ENCODE peak calls at places on chromosomes 5 and 9, in nine cellular contexts. Z is mesendoderm; V is lower lobe of right lung; D is ovary; G is lower leg skin; J is CD4-positive, alpha-beta memory T cell; T is CD8-positive, alpha-beta T cell; Q is H7; I is body of pancreas. W is an unnamed sample.

GRCh38 chr9:127142291-127142690 is 19.9 kb upstream of the ANGPTL2 start:
- DNase-seq in Z (no peak), V (no peak), D (peak; percentile 2), G (peak; percentile 57), J (no peak), T (no peak), Q (no peak), I (no peak), W (no peak)

GRCh38 chr5:56264417-56265025 is 31.4 kb upstream of the ANKRD55 start:
- DNase-seq in Z (peak; percentile 94), V (no peak), D (no peak), G (no peak), J (peak; percentile 16), T (no peak), Q (peak; percentile 74), I (peak; percentile 51), W (no peak)

GRCh38 chr5:93600409-93601052 is 17.5 kb downstream of the NR2F1 start:
- DNase-seq in Z (no peak), V (no peak), D (no peak), G (no peak), J (no peak), T (no peak), Q (no peak), I (no peak), W (no peak)

GRCh38 chr5:116035123-116035522 is 2.9 kb downstream of the ARL14EPL start:
- DNase-seq in Z (no peak), V (no peak), D (no peak), G (no peak), J (no peak), T (no peak), Q (no peak), I (no peak), W (no peak)

GRCh38 chr5:36607838-36608783 is 1.7 kb downstream of the SLC1A3 start:
- DNase-seq in Z (no peak), V (no peak), D (no peak), G (no peak), J (no peak), T (no peak), Q (no peak), I (no peak), W (no peak)

GRCh38 chr9:78871452-78872331 is 574.8 kb downstream of the PSAT1 start:
- DNase-seq in Z (peak; percentile 33), V (no peak), D (no peak), G (no peak), J (no peak), T (no peak), Q (no peak), I (peak; percentile 36), W (peak; percentile 68)

GRCh38 chr5:389891-390290 is 53.1 kb upstream of the EXOC3 start:
- DNase-seq in Z (no peak), V (no peak), D (peak; percentile 1), G (peak; percentile 68), J (no peak), T (no peak), Q (no peak), I (no peak), W (no peak)

GRCh38 chr9:78132688-78133033 is 101.0 kb upstream of the GNAQ start:
- DNase-seq in Z (no peak), V (no peak), D (no peak), G (no peak), J (peak; percentile 33), T (no peak), Q (no peak), I (no peak), W (no peak)

GRCh38 chr5:126970517-126971017 is 59.8 kb downstream of the MARCHF3 start:
- DNase-seq in Z (no peak), V (no peak), D (no peak), G (no peak), J (no peak), T (no peak), Q (no peak), I (no peak), W (peak; percentile 79)

GRCh38 chr9:113481176-113481805 is 17.8 kb downstream of the RGS3 start:
- DNase-seq in Z (no peak), V (no peak), D (no peak), G (no peak), J (no peak), T (no peak), Q (no peak), I (peak; percentile 73), W (no peak)

GRCh38 chr5:91293131-91293530 is 90.0 kb downstream of the ARRDC3 start:
- DNase-seq in Z (peak; percentile 92), V (no peak), D (no peak), G (no peak), J (no peak), T (no peak), Q (peak; percentile 56), I (no peak), W (peak; percentile 46)

GRCh38 chr5:141515946-141516647 is 27.2 kb downstream of the PCDHGC5 start:
- DNase-seq in Z (no peak), V (no peak), D (no peak), G (peak; percentile 80), J (no peak), T (no peak), Q (no peak), I (no peak), W (no peak)

GRCh38 chr5:114223866-114224265 is 138.0 kb upstream of the KCNN2 start:
- DNase-seq in Z (peak; percentile 66), V (no peak), D (no peak), G (no peak), J (no peak), T (no peak), Q (peak; percentile 10), I (peak; percentile 24), W (no peak)

DNA sequence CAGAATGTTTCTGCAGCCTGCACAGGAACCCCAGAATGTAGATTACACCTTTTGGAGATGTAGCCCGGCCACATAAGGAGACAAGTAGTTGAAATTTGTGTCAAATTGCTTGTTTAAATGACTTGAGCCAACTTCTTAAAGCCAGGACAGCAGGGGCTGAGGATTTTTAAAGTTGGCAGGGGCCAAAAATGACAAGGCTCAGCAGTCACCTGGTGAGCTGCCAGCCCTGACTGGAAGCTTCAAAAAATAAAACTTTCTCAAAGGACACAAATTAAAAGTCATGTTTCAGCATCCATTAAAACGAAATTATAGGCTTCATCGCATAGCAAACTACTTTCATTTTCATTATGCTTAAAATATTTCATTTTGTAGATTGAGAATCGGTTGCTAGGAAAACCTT is 340.3 kb upstream of the WWC1 start:
- DNase-seq in Z (no peak), V (no peak), D (no peak), G (no peak), J (no peak), T (no peak), Q (no peak), I (no peak), W (no peak)
- H3K4me3 ChIP-seq in Z (no peak overlapping the region), V (no peak overlapping the region), D (no peak overlapping the region), G (no peak overlapping the region), J (no peak overlapping the region), T (no peak overlapping the region), Q (no peak overlapping the region), I (no peak overlapping the region), W (no peak overlapping the region)

DNA sequence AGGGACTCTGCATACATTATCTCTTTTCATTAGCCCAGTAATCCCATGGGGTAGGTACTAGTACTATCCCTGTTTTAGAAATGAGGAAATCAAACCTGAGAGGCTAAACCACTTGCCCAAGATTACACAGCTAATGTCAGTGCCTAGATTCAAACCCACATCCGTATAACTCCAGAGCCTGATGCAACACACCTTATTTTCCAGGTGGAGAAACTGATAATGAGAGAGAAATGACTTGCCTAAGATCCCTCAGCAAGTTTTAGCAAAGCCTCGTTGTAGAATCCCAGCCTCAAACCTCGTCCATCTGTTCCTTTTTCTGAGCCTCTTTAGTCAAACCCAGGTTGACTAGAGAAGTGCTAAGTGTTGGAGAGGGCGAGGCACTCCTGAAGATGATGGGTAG is 1.1 kb upstream of the ADAM19 start:
- DNase-seq in Z (peak; percentile 63), V (no peak), D (no peak), G (no peak), J (no peak), T (no peak), Q (no peak), I (no peak), W (no peak)
- H3K4me3 ChIP-seq in Z (no peak overlapping the region), V (no peak overlapping the region), D (no peak overlapping the region), G (no peak overlapping the region), J (no peak overlapping the region), T (no peak overlapping the region), Q (no peak overlapping the region), I (no peak overlapping the region), W (no peak overlapping the region)

DNA sequence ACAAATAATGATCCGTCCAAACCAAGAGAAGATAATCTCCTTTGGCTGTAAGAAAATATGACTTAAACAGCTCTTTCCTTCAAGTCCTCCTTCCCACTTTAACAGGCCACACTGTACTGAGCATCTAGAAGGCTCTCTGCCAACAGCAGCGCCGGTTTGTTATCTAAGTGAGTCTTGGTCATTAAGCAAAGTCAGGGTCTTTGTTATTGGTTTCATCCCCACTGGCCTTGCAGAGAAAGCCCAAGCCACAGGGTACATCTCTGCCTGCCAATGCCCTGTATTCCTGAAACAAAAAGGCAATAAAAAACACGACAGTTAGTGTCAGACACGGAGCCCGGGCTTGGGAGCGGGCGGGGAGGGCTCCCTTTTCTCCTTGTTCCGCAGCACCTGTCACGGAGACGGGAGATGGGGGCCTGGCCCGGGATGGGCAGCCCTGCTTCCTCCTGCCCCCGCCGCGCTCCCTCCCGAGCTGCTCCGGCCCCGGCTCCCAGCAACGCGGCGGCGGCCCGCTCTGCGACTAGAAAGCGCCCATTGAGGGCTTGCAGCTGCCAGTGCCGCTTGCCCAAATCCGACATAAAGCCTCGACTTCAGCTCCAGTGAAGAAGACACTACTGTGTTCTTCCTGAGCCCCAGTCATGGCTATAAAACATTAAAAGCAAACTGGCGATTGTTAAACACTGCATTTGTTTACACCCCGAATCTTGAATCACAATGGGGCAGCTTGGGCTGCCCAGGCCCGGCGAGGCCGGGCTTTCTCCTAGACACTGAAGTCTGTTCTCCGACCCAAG is 28.1 kb upstream of the PIK3R1 start:
- DNase-seq in Z (peak; percentile 58), V (no peak), D (peak; percentile 71), G (no peak), J (no peak), T (no peak), Q (peak; percentile 86), I (no peak), W (no peak)
- H3K4me3 ChIP-seq in Z (no peak overlapping the region), V (peak overlapping the region; percentile 32), D (no peak overlapping the region), G (no peak overlapping the region), J (no peak overlapping the region), T (no peak overlapping the region), Q (peak overlapping the region; percentile 13), I (no peak overlapping the region), W (peak overlapping the region; percentile 7)

GRCh38 chr9:89606049-89606481 is 1.3 kb downstream of the GADD45G start:
- DNase-seq in Z (peak; percentile 81), V (peak; percentile 91), D (peak; percentile 75), G (peak; percentile 94), J (no peak), T (no peak), Q (peak; percentile 82), I (peak; percentile 87), W (no peak)

GRCh38 chr9:89608646-89609335 is 4.0 kb downstream of the GADD45G start:
- DNase-seq in Z (no peak), V (no peak), D (no peak), G (no peak), J (no peak), T (no peak), Q (no peak), I (peak; percentile 16), W (no peak)

GRCh38 chr9:89605181-89606048 is 603 bp downstream of the GADD45G start:
- DNase-seq in Z (peak; percentile 77), V (peak; percentile 82), D (peak; percentile 60), G (peak; percentile 94), J (peak; percentile 59), T (peak; percentile 9), Q (peak; percentile 84), I (peak; percentile 68), W (no peak)

GRCh38 chr9:89604463-89605180 is at the start of gene GADD45G:
- DNase-seq in Z (peak; percentile 96), V (peak; percentile 95), D (peak; percentile 94), G (peak; percentile 97), J (peak; percentile 91), T (peak; percentile 71), Q (peak; percentile 98), I (peak; percentile 97), W (peak; percentile 45)

GRCh38 chr9:89606567-89607311 is 1.9 kb downstream of the GADD45G start:
- DNase-seq in Z (peak; percentile 90), V (peak; percentile 74), D (peak; percentile 55), G (peak; percentile 87), J (no peak), T (no peak), Q (peak; percentile 80), I (peak; percentile 81), W (no peak)
- H3K4me3 ChIP-seq in Z (peak overlapping the region; percentile 22), V (peak overlapping the region; percentile 80), D (peak overlapping the region; percentile 74), G (no peak overlapping the region), J (peak overlapping the region; percentile 22), T (no peak overlapping the region), Q (peak overlapping the region; percentile 92), I (peak overlapping the region; percentile 74), W (peak overlapping the region; percentile 51)